ENCODE peak calls at places on chromosomes 5 and 9, in five cellular contexts. T is HepG2, A is A549, F is GM12878, C is HCT116. O is an unnamed sample.

GRCh38 chr5:136015966-136016365 is 12.8 kb upstream of the TGFBI start:
- DNase-seq in F (no peak), A (no peak), C (no peak), T (no peak), O (no peak)

GRCh38 chr5:129382921-129383672 is 77.0 kb upstream of the ADAMTS19 start:
- DNase-seq in T (no peak), F (no peak), C (no peak), A (no peak), O (no peak)

GRCh38 chr5:398475-399295 is 44.3 kb upstream of the EXOC3 start:
- DNase-seq in T (no peak), F (no peak), A (no peak), C (no peak), O (peak)

GRCh38 chr5:123429993-123430392 is 6.8 kb upstream of the CEP120 start:
- DNase-seq in C (peak), A (peak), T (peak), F (no peak), O (no peak)

GRCh38 chr9:78261403-78262001 is 25.6 kb downstream of the CEP78 start:
- DNase-seq in A (peak), T (peak), F (no peak), C (peak), O (peak)

GRCh38 chr5:179549973-179550510 is 312 bp upstream of the RUFY1 start:
- DNase-seq in C (no peak), F (peak), A (no peak), T (peak), O (peak)

GRCh38 chr5:97778451-97778850 is 595.4 kb upstream of the RIOK2 start:
- DNase-seq in F (no peak), A (no peak), T (no peak), C (no peak), O (no peak)

GRCh38 chr9:4815381-4815956 is 22.7 kb downstream of the RCL1 start:
- DNase-seq in T (no peak), C (no peak), F (no peak), A (no peak), O (no peak)

GRCh38 chr9:121888438-121888775 is 204.7 kb downstream of the TTLL11 start:
- DNase-seq in C (no peak), A (peak), T (no peak), F (no peak), O (no peak)

GRCh38 chr5:3234566-3234965 is 361.1 kb upstream of the IRX1 start:
- DNase-seq in T (no peak), C (no peak), A (no peak), F (no peak), O (no peak)

GRCh38 chr5:3226171-3226570 is 369.5 kb upstream of the IRX1 start:
- DNase-seq in C (no peak), T (no peak), A (no peak), F (no peak), O (no peak)

GRCh38 chr5:3225201-3225960 is 370.3 kb upstream of the IRX1 start:
- DNase-seq in F (no peak), C (no peak), T (no peak), A (no peak), O (no peak)

GRCh38 chr5:3230254-3230653 is 365.4 kb upstream of the IRX1 start:
- DNase-seq in T (no peak), F (no peak), A (no peak), C (no peak), O (no peak)

GRCh38 chr5:3230941-3231340 is 364.7 kb upstream of the IRX1 start:
- DNase-seq in T (no peak), C (no peak), A (no peak), F (no peak), O (no peak)
- TF ChIP-seq REST in T (no peak), C (no peak), A (no peak), F (no peak), O (no peak)

DNA sequence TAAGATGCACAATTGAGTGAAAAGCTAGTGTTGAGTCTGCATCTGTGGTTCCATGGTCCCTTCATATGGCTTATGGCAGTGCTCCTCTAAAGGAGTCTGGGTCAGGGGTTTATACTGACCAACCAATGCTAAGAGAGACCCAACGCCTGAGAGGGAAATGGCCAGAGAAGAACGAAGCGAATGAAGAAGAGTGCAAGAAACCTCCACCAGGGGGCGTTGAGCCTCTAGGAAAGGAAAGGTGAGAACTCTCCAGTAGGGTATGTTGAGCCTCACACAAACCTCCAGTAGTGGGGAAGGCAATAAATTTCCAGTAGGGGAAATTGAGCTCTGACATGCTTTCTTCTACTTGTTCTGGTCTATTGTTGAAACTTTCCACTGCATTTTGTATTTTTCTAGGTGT is 470.6 kb downstream of the PRDM9 start:
- DNase-seq in C (no peak), A (peak), T (peak), F (no peak), O (peak)
- TF ChIP-seq REST in C (no peak), A (no peak), T (no peak), F (no peak), O (no peak)

GRCh38 chr9:124602204-124602603 is 95.0 kb upstream of the NR5A1 start:
- DNase-seq in T (peak), C (no peak), F (no peak), A (peak), O (no peak)
- TF ChIP-seq REST in T (no peak), C (no peak), F (no peak), A (no peak), O (no peak)

GRCh38 chr9:1216532-1216931 is 166.4 kb downstream of the DMRT2 start:
- DNase-seq in C (no peak), T (no peak), A (no peak), F (no peak), O (no peak)
- TF ChIP-seq REST in C (no peak), T (no peak), A (no peak), F (no peak), O (no peak)

GRCh38 chr9:93826905-93827544 is 128.1 kb downstream of the BARX1 start:
- DNase-seq in T (no peak), A (no peak), F (no peak), C (no peak), O (peak)

GRCh38 chr9:93827545-93828330 is 127.4 kb downstream of the BARX1 start:
- DNase-seq in C (no peak), F (no peak), A (peak), T (peak), O (peak)

GRCh38 chr9:93824386-93825294 is 130.5 kb downstream of the BARX1 start:
- DNase-seq in C (no peak), F (no peak), A (no peak), T (no peak), O (peak)

GRCh38 chr9:93825348-93826115 is 129.6 kb downstream of the BARX1 start:
- DNase-seq in C (no peak), T (no peak), F (no peak), A (no peak), O (peak)

DNA sequence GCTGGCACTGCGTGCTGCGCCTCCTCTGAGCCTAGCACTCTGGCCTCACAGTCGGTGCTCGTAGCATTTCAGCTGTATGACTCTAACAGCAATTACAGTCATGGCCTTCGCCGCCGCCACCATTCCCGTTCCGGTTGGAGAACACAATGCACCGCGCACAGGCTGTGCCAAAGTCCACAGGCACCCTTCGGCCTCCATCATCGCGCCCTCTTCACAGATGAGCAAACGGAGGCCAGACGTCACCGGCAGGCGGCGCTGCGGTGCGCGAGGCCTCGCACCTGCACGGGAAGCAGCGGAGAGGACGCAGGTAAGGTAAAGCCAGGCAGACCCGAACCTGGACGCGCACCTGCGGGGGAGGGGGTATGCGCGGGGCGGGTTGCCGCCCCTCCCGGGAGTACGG is 128.9 kb downstream of the BARX1 start:
- DNase-seq in C (no peak), F (no peak), T (no peak), A (peak), O (no peak)
- TF ChIP-seq REST in C (no peak), F (no peak), T (no peak), A (no peak), O (no peak)

DNA sequence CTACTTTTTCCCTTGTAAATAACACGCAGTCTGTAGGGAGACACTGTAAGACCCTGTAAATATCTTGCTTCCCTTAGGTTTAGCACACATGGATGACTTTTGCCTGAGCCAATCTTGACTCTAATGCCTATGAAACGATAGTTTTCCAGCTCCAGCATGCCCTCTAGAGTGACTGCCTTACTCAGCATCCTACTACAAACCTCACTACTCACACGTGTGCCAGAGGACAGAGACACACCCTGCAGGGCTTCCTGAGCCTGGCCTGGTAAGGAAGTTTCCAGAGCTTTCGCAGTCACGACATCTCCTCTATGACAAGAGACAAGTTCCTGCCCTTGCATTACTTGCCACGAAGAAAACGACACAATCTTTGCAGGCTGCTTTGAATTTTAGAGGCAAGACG is 138.1 kb downstream of the ATPSCKMT start:
- DNase-seq in C (peak), T (peak), A (peak), F (no peak), O (peak)
- TF ChIP-seq REST in C (no peak), T (no peak), A (no peak), F (no peak), O (no peak)

GRCh38 chr5:180608572-180609310 is 17.4 kb upstream of the SCGB3A1 start:
- DNase-seq in T (no peak), C (no peak), A (no peak), F (no peak), O (no peak)
- TF ChIP-seq REST in T (no peak), C (no peak), A (no peak), F (no peak), O (no peak)

O was measured in SK-N-SH.